ENCODE peak calls at places on chromosomes 4 and X, in six cellular contexts. P is cardiac muscle cell, L is A673, G is GM04504, A is NCI-H2081, Z is KBM-7. W is an unnamed sample.
A peak's percentile ranks its signal among the peaks of the same experiment; 100 is the strongest.

GRCh38 chr4:185582651-185583400 is 47.5 kb upstream of the PDLIM3 start:
- DNase-seq in L (no peak), P (no peak), A (no peak), G (no peak), Z (no peak), W (no peak)

GRCh38 chr4:41120297-41121217 is 93.8 kb downstream of the APBB2 start:
- DNase-seq in G (no peak), P (peak; percentile 92), L (no peak), A (no peak), Z (no peak), W (no peak)

GRCh38 chrX:5306654-5307121 is 922.0 kb downstream of the NLGN4X start:
- DNase-seq in A (no peak), G (no peak), L (peak; percentile 65), Z (peak; percentile 3), P (no peak), W (no peak)

GRCh38 chrX:51641421-51642021 is 22.8 kb upstream of the CENPVL3 start:
- DNase-seq in G (peak; percentile 6), Z (peak; percentile 32), L (peak; percentile 81), A (peak; percentile 3), P (peak; percentile 71), W (peak; percentile 3)

GRCh38 chr4:7398104-7398423 is 36.7 kb downstream of the PSAPL1 start:
- DNase-seq in A (peak; percentile 44), L (peak; percentile 32), Z (peak; percentile 8), G (no peak), P (peak; percentile 33), W (no peak)

GRCh38 chr4:184907216-184907615 is 81.4 kb upstream of the ACSL1 start:
- DNase-seq in L (no peak), A (no peak), Z (no peak), G (no peak), P (peak; percentile 17), W (no peak)

GRCh38 chrX:85992811-85993229 is 54.5 kb downstream of the CHM start:
- DNase-seq in G (peak; percentile 8), A (peak; percentile 21), L (peak; percentile 62), P (peak; percentile 29), Z (no peak), W (no peak)

GRCh38 chrX:104618106-104618895 is 52.3 kb downstream of the IL1RAPL2 start:
- DNase-seq in A (no peak), P (no peak), L (no peak), G (no peak), Z (no peak), W (no peak)

GRCh38 chr4:180949825-180950224 is 1293.4 kb upstream of the TENM3 start:
- DNase-seq in P (no peak), G (no peak), L (no peak), A (no peak), Z (no peak), W (no peak)

GRCh38 chrX:2933125-2933900 is 4.2 kb upstream of the ARSD start:
- DNase-seq in Z (peak; percentile 31), L (no peak), A (no peak), G (no peak), P (no peak), W (no peak)

W was measured in AG09309.